ENCODE peak calls at places on chromosomes 1 and 21, in nine cellular contexts. A is GM12865; Z is prostate gland; L is fibroblast of mammary gland; V is Kasumi-1; M is stimulated activated CD4-positive, alpha-beta T cell treated with anti-CD3 and anti-CD28 coated beads, Interleukin-4, amount 100 ng/mL, for 48 hours; Q is GM23248; F is effector memory CD4-positive, alpha-beta T cell; C is GM10248. S is an unnamed sample.

GRCh38 chr1:219945795-219946194 is 17.4 kb upstream of the SLC30A10 start:
- DNase-seq in A (no peak), Z (no peak), L (no peak), V (peak; percentile 82), M (no peak), Q (no peak), F (no peak), C (no peak), S (no peak)

GRCh38 chr1:92186081-92186480 is 31.6 kb upstream of the C1orf146 start:
- DNase-seq in A (no peak), Z (no peak), L (peak; percentile 63), V (no peak), M (no peak), Q (peak; percentile 36), F (no peak), C (no peak), S (no peak)

GRCh38 chr1:90973897-90974798 is 47.7 kb downstream of the ZNF644 start:
- DNase-seq in A (no peak), Z (no peak), L (peak; percentile 66), V (peak; percentile 56), M (no peak), Q (peak; percentile 70), F (no peak), C (no peak), S (no peak)

GRCh38 chr1:47951026-47951425 is 46.2 kb downstream of the TRABD2B start:
- DNase-seq in A (no peak), Z (no peak), L (no peak), V (no peak), M (no peak), Q (no peak), F (no peak), C (no peak), S (no peak)

GRCh38 chr1:192270398-192270797 is 46.4 kb upstream of the RGS21 start:
- DNase-seq in A (no peak), Z (no peak), L (no peak), V (no peak), M (no peak), Q (no peak), F (no peak), C (no peak), S (no peak)

GRCh38 chr1:9494936-9495758 is 44.1 kb upstream of the SLC25A33 start:
- DNase-seq in A (peak; percentile 77), Z (no peak), L (peak; percentile 24), V (peak; percentile 15), M (peak; percentile 54), Q (peak; percentile 67), F (peak; percentile 29), C (peak; percentile 83), S (peak; percentile 62)

GRCh38 chr1:7574121-7575040 is 196.7 kb upstream of the VAMP3 start:
- DNase-seq in A (no peak), Z (peak; percentile 42), L (peak; percentile 4), V (no peak), M (no peak), Q (no peak), F (no peak), C (no peak), S (peak; percentile 39)

GRCh38 chr21:31184462-31184861 is 146.2 kb upstream of the KRTAP19-8 start:
- DNase-seq in A (no peak), Z (no peak), L (no peak), V (no peak), M (peak; percentile 71), Q (no peak), F (peak; percentile 56), C (no peak), S (no peak)

GRCh38 chr1:159826436-159827101 is at the start of gene SLAMF8:
- DNase-seq in A (peak; percentile 72), Z (no peak), L (peak; percentile 25), V (peak; percentile 32), M (peak; percentile 23), Q (peak; percentile 40), F (peak; percentile 10), C (peak; percentile 55), S (peak; percentile 62)

S was measured in mucosa of descending colon.